ENCODE peak calls at places on chromosomes 3 and 15, in eight cellular contexts. X is endodermal cell, J is DND-41, E is fibroblast of villous mesenchyme, P is neural crest cell, L is HT-29, Y is HTR-8/SVneo, G is iris pigment epithelial cell. F is an unnamed sample.

GRCh38 chr15:65587094-65587493 is 23.8 kb downstream of the INTS14 start:
- DNase-seq in Y (no peak), E (no peak), G (no peak), X (no peak), P (no peak), L (no peak), J (no peak), F (no peak)

GRCh38 chr3:170055209-170055608 is 17.4 kb downstream of the GPR160 start:
- DNase-seq in P (no peak), L (no peak), X (no peak), E (no peak), Y (no peak), J (no peak), G (peak; percentile 66), F (no peak)

GRCh38 chr15:25862469-25863066 is 559 bp downstream of the ATP10A start:
- DNase-seq in P (no peak), X (peak; percentile 78), L (no peak), E (no peak), Y (no peak), G (no peak), J (no peak), F (no peak)

GRCh38 chr15:70714575-70714974 is 48.8 kb downstream of the UACA start:
- DNase-seq in L (peak; percentile 54), X (no peak), P (no peak), Y (no peak), E (no peak), J (no peak), G (peak; percentile 68), F (no peak)

GRCh38 chr3:134601539-134602439 is 49.0 kb downstream of the KY start:
- DNase-seq in E (peak; percentile 65), P (peak; percentile 72), X (peak; percentile 88), Y (no peak), J (no peak), G (peak; percentile 70), L (no peak), F (no peak)

GRCh38 chr15:67829647-67830504 is 4.6 kb downstream of the SKOR1 start:
- DNase-seq in E (no peak), X (peak; percentile 64), G (no peak), P (no peak), J (no peak), Y (no peak), L (no peak), F (no peak)

GRCh38 chr3:153967260-153967659 is 153.9 kb upstream of the ARHGEF26 start:
- DNase-seq in P (no peak), Y (no peak), J (no peak), G (no peak), E (no peak), X (no peak), L (no peak), F (no peak)

GRCh38 chr3:139472380-139473010 is 3.8 kb downstream of the RBP2 start:
- DNase-seq in X (no peak), L (no peak), E (no peak), Y (no peak), P (no peak), J (no peak), G (no peak), F (no peak)

GRCh38 chr3:150303776-150304175 is 104.3 kb upstream of the TSC22D2 start:
- DNase-seq in J (no peak), E (no peak), L (peak; percentile 79), Y (no peak), G (no peak), P (no peak), X (peak; percentile 78), F (no peak)

GRCh38 chr3:13966302-13966701 is 86.4 kb upstream of the WNT7A start:
- DNase-seq in X (no peak), L (no peak), J (no peak), Y (no peak), E (no peak), P (no peak), G (no peak), F (no peak)

GRCh38 chr3:123876858-123877257 is 7.3 kb downstream of the MYLK start:
- DNase-seq in X (peak; percentile 53), J (no peak), L (peak; percentile 27), P (no peak), Y (no peak), E (no peak), G (no peak), F (no peak)

GRCh38 chr3:65436580-65436979 is 602.1 kb downstream of the MAGI1 start:
- DNase-seq in P (peak; percentile 28), Y (no peak), G (no peak), X (peak; percentile 69), E (peak; percentile 12), L (peak; percentile 5), J (no peak), F (no peak)

GRCh38 chr15:93359780-93360161 is 270.8 kb upstream of the RGMA start:
- DNase-seq in L (no peak), P (no peak), Y (no peak), X (no peak), E (no peak), G (no peak), J (no peak), F (no peak)

GRCh38 chr3:184637705-184638104 is 74.2 kb downstream of the MAGEF1 start:
- DNase-seq in E (no peak), P (no peak), Y (no peak), X (no peak), L (no peak), G (peak; percentile 37), J (no peak), F (no peak)

GRCh38 chr3:73512095-73512494 is 112.6 kb downstream of the PDZRN3 start:
- DNase-seq in G (no peak), E (no peak), L (no peak), J (no peak), P (no peak), X (no peak), Y (no peak), F (no peak)

GRCh38 chr15:48945386-48945785 is 18.3 kb downstream of the SHC4 start:
- DNase-seq in L (no peak), Y (no peak), G (no peak), P (no peak), J (no peak), E (no peak), X (no peak), F (no peak)

GRCh38 chr3:134708025-134708597 is 57.3 kb upstream of the KY start:
- DNase-seq in Y (no peak), J (no peak), G (no peak), X (no peak), E (no peak), L (no peak), P (no peak), F (no peak)

GRCh38 chr3:25604107-25604805 is 60.5 kb downstream of the TOP2B start:
- DNase-seq in J (no peak), P (no peak), Y (peak; percentile 46), E (peak; percentile 93), X (no peak), G (peak; percentile 96), L (no peak), F (no peak)

GRCh38 chr15:88949734-88950400 is 36.7 kb upstream of the MFGE8 start:
- DNase-seq in P (no peak), J (no peak), X (no peak), L (no peak), G (no peak), E (no peak), Y (no peak), F (no peak)

GRCh38 chr3:197428117-197428761 is 127.5 kb downstream of the BDH1 start:
- DNase-seq in G (peak; percentile 83), X (peak; percentile 67), L (peak; percentile 14), E (peak; percentile 59), Y (no peak), P (no peak), J (peak; percentile 49), F (no peak)

GRCh38 chr3:117751691-117752090 is 1042.1 kb downstream of the TUSC7 start:
- DNase-seq in G (no peak), X (no peak), P (no peak), J (no peak), E (no peak), L (no peak), Y (no peak), F (no peak)

GRCh38 chr3:55604414-55604813 is 117.3 kb upstream of the WNT5A start:
- DNase-seq in J (no peak), G (no peak), E (no peak), X (no peak), Y (no peak), L (no peak), P (no peak), F (no peak)

GRCh38 chr15:81227716-81228115 is 31.0 kb downstream of the IL16 start:
- DNase-seq in Y (no peak), L (no peak), E (no peak), G (no peak), P (no peak), X (no peak), J (no peak), F (no peak)

GRCh38 chr15:81304226-81304625 is 19.7 kb downstream of the STARD5 start:
- DNase-seq in J (no peak), G (peak; percentile 72), X (no peak), Y (no peak), P (no peak), E (peak; percentile 80), L (no peak), F (no peak)

GRCh38 chr15:23857028-23857641 is 170.0 kb upstream of the NDN start:
- DNase-seq in L (peak; percentile 74), P (peak; percentile 59), E (peak; percentile 7), Y (no peak), G (peak; percentile 54), J (peak; percentile 34), X (peak; percentile 86), F (no peak)

GRCh38 chr3:151765685-151766084 is 32.0 kb downstream of the AADACL2 start:
- DNase-seq in G (peak; percentile 37), E (no peak), L (no peak), J (no peak), Y (no peak), P (no peak), X (no peak), F (no peak)

GRCh38 chr15:34262362-34262761 is 37.5 kb downstream of the EMC4 start:
- DNase-seq in G (no peak), Y (no peak), J (no peak), E (no peak), L (no peak), X (peak; percentile 46), P (no peak), F (no peak)

GRCh38 chr15:78308422-78309021 is 9.1 kb upstream of the SKIC8 start:
- DNase-seq in L (peak; percentile 85), P (peak; percentile 89), X (peak; percentile 97), Y (peak; percentile 82), G (peak; percentile 64), E (peak; percentile 57), J (peak; percentile 56), F (no peak)

GRCh38 chr3:171833775-171834460 is 9.2 kb upstream of the TMEM212 start:
- DNase-seq in X (no peak), P (no peak), L (peak; percentile 44), G (peak; percentile 79), J (no peak), E (peak; percentile 88), Y (no peak), F (no peak)

GRCh38 chr3:189710620-189711388 is 79.6 kb downstream of the TP63 start:
- DNase-seq in G (peak; percentile 98), X (no peak), Y (peak; percentile 67), L (no peak), E (peak; percentile 88), P (no peak), J (no peak), F (peak; percentile 51)

GRCh38 chr15:41102854-41103253 is 13.2 kb downstream of the INO80 start:
- DNase-seq in X (no peak), E (no peak), G (no peak), J (no peak), L (no peak), Y (no peak), P (no peak), F (no peak)

GRCh38 chr15:28942521-28943035 is 56.8 kb downstream of the APBA2 start:
- DNase-seq in J (no peak), L (no peak), E (no peak), Y (no peak), X (peak; percentile 14), P (no peak), G (no peak), F (no peak)